ENCODE peak calls at places on chromosomes 12 and 14, in ten cellular contexts. K, P, C, I, D, E, T, O, Z and W are unnamed samples.

GRCh38 chr14:76089151-76089550 is 62.6 kb upstream of the GPATCH2L start:
- DNase-seq in C (no peak), Z (no peak), E (no peak), O (no peak), D (no peak), T (no peak), P (no peak), K (no peak), I (no peak), W (no peak)

GRCh38 chr12:12474471-12474928 is 88.2 kb downstream of the DUSP16 start:
- DNase-seq in P (no peak), D (no peak), O (no peak), C (no peak), I (no peak), Z (no peak), T (no peak), K (no peak), E (no peak), W (no peak)

GRCh38 chr12:128276542-128276941 is 9.6 kb downstream of the TMEM132C start:
- DNase-seq in E (no peak), I (no peak), P (no peak), K (no peak), Z (no peak), C (no peak), O (no peak), D (no peak), T (no peak), W (no peak)

GRCh38 chr12:88895634-88896033 is 315.4 kb upstream of the KITLG start:
- DNase-seq in I (no peak), K (no peak), Z (no peak), D (no peak), T (no peak), P (no peak), E (no peak), C (no peak), O (no peak), W (no peak)

GRCh38 chr12:93502802-93503623 is 35.7 kb downstream of the MRPL42 start:
- DNase-seq in K (peak), E (peak), I (peak), T (peak), O (peak), C (no peak), Z (peak), D (no peak), P (peak), W (no peak)

GRCh38 chr12:43118881-43119280 is 433.1 kb downstream of the ADAMTS20 start:
- DNase-seq in C (no peak), Z (no peak), K (no peak), E (no peak), D (no peak), T (no peak), I (no peak), P (no peak), O (no peak), W (no peak)

GRCh38 chr12:58425481-58426392 is 484.4 kb downstream of the ATP23 start:
- DNase-seq in I (no peak), D (no peak), K (peak), O (no peak), Z (no peak), T (no peak), P (peak), E (no peak), C (no peak), W (peak)

GRCh38 chr12:65568517-65568916 is 255.8 kb upstream of the HMGA2 start:
- DNase-seq in D (no peak), K (no peak), Z (no peak), C (no peak), E (no peak), I (no peak), O (no peak), T (no peak), P (no peak), W (peak)

GRCh38 chr12:71797506-71797905 is 42.1 kb upstream of the TBC1D15 start:
- DNase-seq in P (no peak), E (no peak), C (no peak), D (no peak), T (no peak), Z (no peak), K (no peak), I (no peak), O (no peak), W (no peak)

GRCh38 chr12:127588224-127588623 is 678.7 kb upstream of the TMEM132C start:
- DNase-seq in T (no peak), O (no peak), C (no peak), E (no peak), I (no peak), K (no peak), P (no peak), D (no peak), Z (no peak), W (no peak)

GRCh38 chr12:65278576-65279386 is at the start of gene MSRB3:
- DNase-seq in E (no peak), D (peak), C (no peak), P (peak), K (no peak), T (peak), I (peak), O (peak), Z (no peak), W (peak)

GRCh38 chr12:59149995-59150642 is 229.8 kb upstream of the LRIG3 start:
- DNase-seq in T (peak), D (no peak), K (peak), C (peak), Z (no peak), E (no peak), I (peak), O (no peak), P (peak), W (peak)

GRCh38 chr14:106210650-106211049 is 684.3 kb downstream of the TMEM121 start:
- DNase-seq in T (no peak), K (no peak), D (no peak), E (no peak), C (no peak), I (no peak), Z (no peak), O (no peak), P (no peak), W (no peak)

GRCh38 chr12:127108360-127109215 is 1158.4 kb upstream of the TMEM132C start:
- DNase-seq in T (no peak), O (peak), E (no peak), C (no peak), P (peak), K (peak), D (peak), I (peak), Z (peak), W (no peak)

GRCh38 chr12:130423136-130423535 is 85.4 kb downstream of the PIWIL1 start:
- DNase-seq in I (no peak), C (no peak), E (no peak), Z (no peak), P (no peak), D (no peak), T (no peak), O (no peak), K (no peak), W (no peak)

GRCh38 chr12:1668833-1669543 is 21.9 kb upstream of the ADIPOR2 start:
- DNase-seq in Z (no peak), K (no peak), I (no peak), E (no peak), O (peak), P (no peak), T (no peak), D (no peak), C (no peak), W (no peak)

GRCh38 chr12:92992041-92992440 is 62.9 kb upstream of the EEA1 start:
- DNase-seq in K (no peak), C (no peak), T (no peak), D (no peak), Z (no peak), I (no peak), O (no peak), P (no peak), E (no peak), W (no peak)

GRCh38 chr12:2004113-2004929 is at the start of gene DCP1B:
- DNase-seq in O (peak), C (peak), Z (peak), I (peak), E (peak), T (peak), D (peak), P (peak), K (peak), W (peak)

GRCh38 chr14:69484444-69485113 is at the start of gene PLEKHD1:
- DNase-seq in K (no peak), O (no peak), C (no peak), E (no peak), I (peak), Z (no peak), P (peak), D (peak), T (peak), W (no peak)

GRCh38 chr12:107549786-107550480 is 135.7 kb upstream of the PWP1 start:
- DNase-seq in P (no peak), E (no peak), D (no peak), T (no peak), Z (no peak), K (no peak), I (no peak), O (no peak), C (no peak), W (no peak)

GRCh38 chr14:91377700-91378652 is 39.6 kb downstream of the CCDC88C start:
- DNase-seq in K (peak), P (no peak), I (peak), Z (no peak), T (no peak), D (no peak), O (no peak), C (no peak), E (no peak), W (no peak)

GRCh38 chr12:114917307-114917706 is 233.3 kb upstream of the TBX3 start:
- DNase-seq in Z (no peak), K (no peak), O (no peak), E (no peak), I (no peak), C (no peak), T (no peak), D (no peak), P (no peak), W (no peak)

GRCh38 chr14:29085546-29085945 is 319.0 kb downstream of the FOXG1 start:
- DNase-seq in T (no peak), P (no peak), Z (no peak), D (no peak), E (no peak), O (no peak), C (no peak), K (no peak), I (no peak), W (no peak)

GRCh38 chr14:90368946-90369721 is 27.7 kb upstream of the CALM1 start:
- DNase-seq in P (no peak), K (peak), T (no peak), I (no peak), D (no peak), O (peak), Z (no peak), C (no peak), E (no peak), W (no peak)

GRCh38 chr12:115960868-115961802 is 316.4 kb downstream of the MED13L start:
- DNase-seq in K (peak), Z (no peak), O (peak), C (no peak), E (no peak), T (no peak), P (no peak), D (no peak), I (no peak), W (no peak)

GRCh38 chr12:108457006-108457733 is 57.9 kb upstream of the FICD start:
- DNase-seq in Z (no peak), K (peak), T (peak), O (peak), D (no peak), I (peak), E (no peak), P (peak), C (no peak), W (peak)

GRCh38 chr14:77120771-77121743 is 20.5 kb downstream of the ZDHHC22 start:
- DNase-seq in Z (no peak), T (peak), O (peak), E (no peak), P (no peak), I (peak), C (no peak), K (peak), D (no peak), W (no peak)

GRCh38 chr12:32595251-32595650 is 83.8 kb upstream of the DNM1L start:
- DNase-seq in D (no peak), I (no peak), C (peak), P (no peak), E (no peak), K (no peak), T (no peak), Z (no peak), O (no peak), W (peak)

GRCh38 chr12:50059440-50060119 is 2.2 kb downstream of the ASIC1 start:
- DNase-seq in Z (peak), C (no peak), O (no peak), K (no peak), E (no peak), T (no peak), I (no peak), P (no peak), D (no peak), W (no peak)

GRCh38 chr14:102213470-102213869 is 73.8 kb downstream of the WDR20 start:
- DNase-seq in O (no peak), C (no peak), I (no peak), Z (no peak), K (no peak), D (peak), T (no peak), P (no peak), E (no peak), W (no peak)

GRCh38 chr14:96058606-96059200 is 19.5 kb downstream of the C14orf132 start:
- DNase-seq in T (no peak), C (no peak), I (no peak), K (no peak), P (no peak), D (no peak), O (no peak), Z (no peak), E (no peak), W (no peak)

GRCh38 chr14:99479903-99480855 is 480 bp downstream of the SETD3 start:
- DNase-seq in C (no peak), T (peak), Z (no peak), E (peak), D (peak), O (no peak), P (peak), I (peak), K (peak), W (peak)

GRCh38 chr12:15852383-15852782 is 29.8 kb upstream of the STRAP start:
- DNase-seq in D (no peak), Z (no peak), T (no peak), P (no peak), C (no peak), I (no peak), K (no peak), E (no peak), O (no peak), W (no peak)

GRCh38 chr12:116528067-116528466 is 31.1 kb upstream of the MAP1LC3B2 start:
- DNase-seq in I (no peak), C (peak), O (no peak), P (no peak), K (no peak), D (no peak), T (no peak), Z (no peak), E (no peak), W (peak)

GRCh38 chr12:93333828-93334227 is 43.9 kb upstream of the NUDT4 start:
- DNase-seq in C (no peak), I (no peak), E (no peak), K (no peak), Z (no peak), T (no peak), P (no peak), O (no peak), D (no peak), W (no peak)

GRCh38 chr14:99188721-99189120 is 83.3 kb downstream of the BCL11B start:
- DNase-seq in T (no peak), E (peak), Z (no peak), I (peak), C (no peak), P (no peak), O (no peak), D (no peak), K (no peak), W (no peak)

GRCh38 chr12:2332266-2332665 is 279.5 kb downstream of the CACNA1C start:
- DNase-seq in E (no peak), Z (no peak), D (no peak), C (no peak), O (no peak), P (no peak), K (no peak), T (no peak), I (no peak), W (no peak)

GRCh38 chr12:4881665-4882064 is 28.0 kb upstream of the KCNA1 start:
- DNase-seq in P (no peak), I (peak), O (no peak), T (no peak), E (no peak), Z (no peak), K (no peak), C (no peak), D (no peak), W (no peak)

GRCh38 chr14:22767323-22767589 is 768 bp downstream of the OXA1L start:
- DNase-seq in C (no peak), K (no peak), T (no peak), Z (no peak), O (no peak), P (no peak), E (no peak), I (no peak), D (no peak), W (no peak)

GRCh38 chr14:35814371-35815005 is 5.4 kb upstream of the RALGAPA1 start:
- DNase-seq in C (no peak), P (no peak), Z (peak), O (peak), I (no peak), K (peak), T (peak), E (peak), D (no peak), W (peak)